ENCODE peak calls at places on chromosome 14, in four cellular contexts. V is COR-L47, C is ecto neural progenitor cell, G is iris pigment epithelial cell. P is an unnamed sample.

GRCh38 chr14:101774006-101774755 is 12.7 kb downstream of the PPP2R5C start:
- DNase-seq in V (no peak), C (no peak), G (no peak), P (no peak)

GRCh38 chr14:91114079-91115065 is 499 bp downstream of the DGLUCY start:
- DNase-seq in V (peak), C (peak), G (peak), P (peak)

GRCh38 chr14:99273025-99273723 is 1.2 kb upstream of the BCL11B start:
- DNase-seq in V (peak), C (peak), G (no peak), P (peak)

GRCh38 chr14:35215110-35215872 is 76.9 kb upstream of the PSMA6 start:
- DNase-seq in V (no peak), C (no peak), G (peak), P (no peak)

GRCh38 chr14:79583738-79584405 is 627.4 kb downstream of the DIO2 start:
- DNase-seq in V (no peak), C (no peak), G (peak), P (no peak)

GRCh38 chr14:61531741-61532505 is 163.4 kb upstream of the HIF1A start:
- DNase-seq in V (no peak), C (no peak), G (no peak), P (no peak)

GRCh38 chr14:98203421-98203820 is 1068.6 kb downstream of the BCL11B start:
- DNase-seq in V (no peak), C (no peak), G (no peak), P (no peak)

GRCh38 chr14:92513204-92513965 is at the start of gene RIN3:
- DNase-seq in V (no peak), C (peak), G (peak), P (peak)

GRCh38 chr14:72701610-72702009 is 192.3 kb downstream of the DPF3 start:
- DNase-seq in V (no peak), C (no peak), G (no peak), P (no peak)

GRCh38 chr14:60724080-60724618 is at the start of gene SIX4:
- DNase-seq in V (peak), C (peak), G (peak), P (peak)

GRCh38 chr14:59360923-59361794 is 104.0 kb downstream of the GPR135 start:
- DNase-seq in V (peak), C (no peak), G (peak), P (peak)

GRCh38 chr14:75370416-75371205 is 57.2 kb upstream of the JDP2 start:
- DNase-seq in V (no peak), C (no peak), G (no peak), P (no peak)

GRCh38 chr14:96821501-96821900 is 24.3 kb downstream of the VRK1 start:
- DNase-seq in V (no peak), C (no peak), G (no peak), P (no peak)

GRCh38 chr14:68896132-68896531 is 83.0 kb downstream of the ACTN1 start:
- DNase-seq in V (no peak), C (no peak), G (peak), P (no peak)

GRCh38 chr14:88069677-88070076 is 64.7 kb downstream of the GPR65 start:
- DNase-seq in V (no peak), C (no peak), G (no peak), P (no peak)

GRCh38 chr14:100898935-100899840 is 4.3 kb downstream of the RTL1 start:
- DNase-seq in V (no peak), C (peak), G (peak), P (no peak)

GRCh38 chr14:63874223-63874622 is 21.4 kb downstream of the SYNE2 start:
- DNase-seq in V (peak), C (no peak), G (no peak), P (no peak)

GRCh38 chr14:100072783-100073346 is 7.6 kb downstream of the EVL start:
- DNase-seq in V (no peak), C (no peak), G (no peak), P (peak)

GRCh38 chr14:22614240-22614799 is 16.2 kb downstream of the ABHD4 start:
- DNase-seq in V (no peak), C (peak), G (peak), P (peak)

GRCh38 chr14:103103461-103104388 is 9.2 kb downstream of the EXOC3L4 start:
- DNase-seq in V (peak), C (peak), G (peak), P (peak)

GRCh38 chr14:105219753-105220152 is 28.6 kb upstream of the BTBD6 start:
- DNase-seq in V (no peak), C (no peak), G (no peak), P (no peak)

GRCh38 chr14:54377501-54377900 is 19.3 kb upstream of the CDKN3 start:
- DNase-seq in V (no peak), C (no peak), G (no peak), P (no peak)

GRCh38 chr14:29927596-29928341 is at the start of gene PRKD1:
- DNase-seq in V (peak), C (peak), G (peak), P (peak)